ENCODE peak calls at places on chromosome 21, in eight cellular contexts. D, R, J, M, I, S, O and U are unnamed samples.

GRCh38 chr21:31873696-31874599 is 1.1 kb downstream of the HUNK start:
- DNase-seq in S (no peak), J (peak), D (no peak), R (peak), I (no peak), M (peak), O (peak), U (peak)

GRCh38 chr21:21084179-21084578 is 86.0 kb downstream of the NCAM2 start:
- DNase-seq in R (no peak), O (no peak), M (no peak), J (no peak), S (no peak), D (no peak), I (no peak), U (no peak)

GRCh38 chr21:21730524-21730923 is 732.3 kb downstream of the NCAM2 start:
- DNase-seq in O (no peak), J (no peak), D (no peak), M (no peak), S (no peak), R (no peak), I (no peak), U (no peak)

GRCh38 chr21:29072873-29073221 is 601 bp downstream of the CCT8 start:
- DNase-seq in M (no peak), R (peak), I (no peak), D (no peak), O (no peak), J (no peak), S (peak), U (peak)

GRCh38 chr21:16821588-16821987 is 691.3 kb upstream of the CXADR start:
- DNase-seq in I (no peak), O (no peak), S (no peak), R (no peak), D (no peak), M (no peak), J (no peak), U (peak)

GRCh38 chr21:16407403-16408279 is 677.9 kb downstream of the USP25 start:
- DNase-seq in I (no peak), D (no peak), S (no peak), R (peak), M (no peak), O (no peak), J (no peak), U (no peak)

GRCh38 chr21:26887241-26887640 is 42.0 kb upstream of the ADAMTS1 start:
- DNase-seq in I (no peak), S (no peak), J (no peak), M (no peak), O (no peak), R (no peak), D (no peak), U (no peak)

GRCh38 chr21:15014220-15014619 is 50.6 kb downstream of the NRIP1 start:
- DNase-seq in S (no peak), R (no peak), I (no peak), D (no peak), M (no peak), O (no peak), J (no peak), U (no peak)

GRCh38 chr21:37001446-37001845 is 5.1 kb upstream of the RIPPLY3 start:
- DNase-seq in S (no peak), M (no peak), O (no peak), R (no peak), J (no peak), D (no peak), I (no peak), U (no peak)

GRCh38 chr21:29302340-29302991 is 3.7 kb downstream of the BACH1 start:
- DNase-seq in R (no peak), J (no peak), D (no peak), S (no peak), M (no peak), O (no peak), I (no peak), U (no peak)

GRCh38 chr21:39630191-39630591 is 17.5 kb downstream of the B3GALT5 start:
- DNase-seq in S (no peak), R (no peak), M (peak), J (no peak), O (no peak), I (peak), D (no peak), U (no peak)

GRCh38 chr21:29827236-29827635 is 112.6 kb downstream of the GRIK1 start:
- DNase-seq in M (no peak), O (no peak), R (no peak), S (no peak), J (no peak), I (no peak), D (no peak), U (no peak)

GRCh38 chr21:37000381-37000780 is 6.1 kb upstream of the RIPPLY3 start:
- DNase-seq in I (peak), J (no peak), O (no peak), M (no peak), S (no peak), D (no peak), R (no peak), U (no peak)

GRCh38 chr21:34598931-34599400 is 15.9 kb downstream of the RCAN1 start:
- DNase-seq in M (no peak), O (no peak), R (peak), S (no peak), I (peak), D (no peak), J (no peak), U (no peak)

GRCh38 chr21:25396135-25396711 is 211.1 kb downstream of the MRPL39 start:
- DNase-seq in D (no peak), R (no peak), S (no peak), M (no peak), I (no peak), O (no peak), J (no peak), U (no peak)
- TF ChIP-seq REST in D (no peak), R (no peak), S (no peak), M (no peak), I (no peak), O (no peak), J (no peak), U (no peak)

DNA sequence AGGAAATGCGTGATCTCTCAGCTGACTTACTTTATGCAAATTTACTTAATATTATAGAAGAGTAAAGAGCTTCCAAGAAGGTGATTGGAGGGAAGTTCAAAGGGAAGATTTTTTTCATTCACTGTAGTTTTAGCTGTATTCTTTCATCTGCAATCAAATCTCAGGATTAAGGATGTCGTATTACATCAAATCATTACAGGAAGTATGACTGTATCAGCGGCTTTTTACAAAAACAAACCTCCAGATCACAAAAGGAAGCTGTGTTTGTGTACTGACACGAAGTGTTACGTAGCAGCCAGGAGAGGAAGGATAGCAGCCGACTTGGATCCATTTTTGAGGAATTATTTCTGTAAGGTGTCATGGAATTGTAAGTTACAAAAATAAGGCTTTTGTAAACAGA is 49.6 kb downstream of the KCNJ15 start:
- DNase-seq in R (no peak), I (no peak), J (no peak), M (no peak), O (no peak), S (no peak), D (no peak), U (no peak)
- TF ChIP-seq REST in R (no peak), I (no peak), J (no peak), M (no peak), O (no peak), S (no peak), D (no peak), U (no peak)

DNA sequence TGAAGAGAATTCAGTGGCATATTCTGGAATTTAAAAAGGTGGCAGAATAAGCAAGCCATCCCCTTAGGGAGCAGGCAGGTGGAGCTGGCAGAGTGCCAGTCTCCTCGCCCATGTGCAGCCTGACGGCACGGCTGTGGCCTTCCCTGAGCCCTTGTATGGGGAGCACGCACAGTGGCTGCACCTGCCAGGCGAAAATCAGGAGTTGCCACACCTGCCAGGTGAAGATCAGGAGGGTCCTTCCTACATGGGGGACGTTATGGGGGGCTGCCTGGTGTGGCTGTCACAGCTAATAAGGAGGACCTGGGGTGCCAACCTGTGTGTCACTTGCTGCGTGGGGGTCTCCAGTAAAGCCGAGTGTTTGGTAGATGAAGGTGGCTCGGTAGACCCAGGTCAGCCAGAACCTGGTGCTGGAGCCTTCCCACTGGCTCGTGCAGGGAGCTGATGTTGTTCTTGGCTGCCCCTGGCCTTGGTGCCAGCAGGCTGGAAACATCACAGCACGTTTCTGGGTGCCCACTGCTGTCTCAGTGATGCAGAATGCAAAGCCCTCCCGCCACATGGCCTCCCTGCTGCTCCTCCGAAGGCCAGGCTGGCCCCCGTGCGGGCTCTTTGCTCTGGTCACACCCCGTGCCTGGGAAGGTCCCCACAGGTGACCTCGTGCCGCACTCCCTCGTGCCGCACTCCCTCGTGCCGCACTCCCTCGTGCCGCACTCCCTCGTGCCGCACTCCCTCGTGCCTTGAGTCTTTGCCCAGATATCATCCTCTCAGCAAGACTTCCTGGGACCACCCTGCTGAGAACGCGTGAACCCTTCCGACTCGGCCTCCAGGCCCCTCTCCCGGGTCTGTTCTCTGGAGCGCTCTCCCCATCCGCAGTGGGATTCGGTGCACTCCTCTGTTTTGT is 55.4 kb downstream of the SLC37A1 start:
- DNase-seq in O (no peak), I (no peak), R (no peak), M (no peak), J (no peak), D (no peak), S (no peak), U (no peak)
- TF ChIP-seq REST in O (no peak), I (no peak), R (no peak), M (no peak), J (no peak), D (no peak), S (no peak), U (no peak)

GRCh38 chr21:43193651-43194302 is 25.0 kb downstream of the CRYAA start:
- DNase-seq in D (no peak), I (no peak), S (no peak), O (no peak), M (no peak), J (no peak), R (peak), U (no peak)

GRCh38 chr21:43193088-43193650 is 24.4 kb downstream of the CRYAA start:
- DNase-seq in M (no peak), I (no peak), S (no peak), D (no peak), J (no peak), R (no peak), O (no peak), U (no peak)

GRCh38 chr21:43196789-43197188 is 28.0 kb downstream of the CRYAA start:
- DNase-seq in O (no peak), M (no peak), S (no peak), I (no peak), J (no peak), R (no peak), D (no peak), U (no peak)

GRCh38 chr21:43194303-43195130 is 25.7 kb downstream of the CRYAA start:
- DNase-seq in D (no peak), I (no peak), S (peak), M (no peak), R (no peak), O (no peak), J (no peak), U (no peak)

GRCh38 chr21:43195131-43196021 is 26.6 kb downstream of the CRYAA start:
- DNase-seq in I (no peak), D (no peak), O (no peak), M (no peak), R (peak), J (no peak), S (no peak), U (no peak)
- TF ChIP-seq REST in I (no peak), D (no peak), O (no peak), M (no peak), R (no peak), J (no peak), S (no peak), U (no peak)

GRCh38 chr21:46559291-46559983 is 45.4 kb downstream of the S100B start:
- DNase-seq in O (peak), I (no peak), S (peak), M (no peak), J (no peak), D (no peak), R (no peak), U (no peak)
- TF ChIP-seq REST in O (no peak), I (no peak), S (no peak), M (no peak), J (no peak), D (no peak), R (no peak), U (no peak)

DNA sequence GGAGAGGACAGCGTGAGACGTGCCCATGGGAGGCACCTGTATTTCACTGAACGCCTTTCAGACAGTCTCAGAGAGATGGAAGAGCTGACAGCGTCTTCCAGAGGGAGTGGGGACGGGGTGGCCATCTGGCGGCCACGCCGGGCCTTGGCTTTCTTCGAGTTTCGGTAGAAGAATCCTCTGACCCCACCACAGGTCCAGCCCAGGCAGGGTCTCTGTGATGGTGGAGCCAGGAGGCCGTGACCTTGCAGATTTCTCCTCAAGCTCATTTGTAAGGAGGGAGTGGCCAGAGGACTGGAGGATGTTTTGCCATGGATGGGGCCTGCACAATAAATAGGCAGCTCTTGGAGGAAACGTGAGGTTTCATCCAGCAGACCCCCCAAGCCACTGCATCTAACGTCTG is 47.5 kb upstream of the ADARB1 start:
- DNase-seq in R (peak), J (no peak), M (no peak), I (no peak), O (peak), S (no peak), D (no peak), U (no peak)
- TF ChIP-seq REST in R (no peak), J (no peak), M (no peak), I (no peak), O (no peak), S (no peak), D (no peak), U (no peak)